ENCODE peak calls at places on chromosomes 16 and 17, in eight cellular contexts. N is esophagus squamous epithelium, C is kidney, D is fibroblast of lung, J is lower lobe of right lung, W is endothelial cell, I is AG04450, A is GM10248. P is an unnamed sample.

GRCh38 chr16:70693231-70693671 is 7.4 kb upstream of the MTSS2 start:
- DNase-seq in W (no peak), D (no peak), I (no peak), C (no peak), N (no peak), A (no peak), J (no peak), P (no peak)

GRCh38 chr16:75322706-75323105 is 71.3 kb upstream of the BCAR1 start:
- DNase-seq in N (no peak), D (peak; percentile 51), W (no peak), I (no peak), J (no peak), C (no peak), A (no peak), P (no peak)

GRCh38 chr16:57134982-57135381 is 42.6 kb downstream of the CPNE2 start:
- DNase-seq in I (no peak), N (no peak), J (no peak), D (no peak), C (peak; percentile 43), A (no peak), W (no peak), P (no peak)

GRCh38 chr16:56643080-56643778 is 4.8 kb downstream of the MT1A start:
- DNase-seq in D (peak; percentile 51), I (no peak), J (peak; percentile 87), W (no peak), C (peak; percentile 93), N (no peak), A (no peak), P (no peak)

GRCh38 chr16:31251435-31251834 is 8.3 kb upstream of the ITGAM start:
- DNase-seq in J (no peak), I (no peak), N (no peak), C (no peak), D (no peak), A (no peak), W (no peak), P (no peak)

GRCh38 chr16:30903596-30903995 is 7.2 kb downstream of the CTF1 start:
- DNase-seq in A (no peak), W (peak; percentile 54), N (no peak), I (no peak), D (no peak), C (no peak), J (peak; percentile 51), P (no peak)

GRCh38 chr17:3221850-3222249 is 14.4 kb downstream of the OR1A1 start:
- DNase-seq in I (no peak), C (no peak), D (no peak), W (no peak), N (no peak), J (no peak), A (no peak), P (no peak)

GRCh38 chr16:86668136-86668535 is 89.8 kb downstream of the FOXL1 start:
- DNase-seq in W (peak; percentile 49), D (peak; percentile 87), I (no peak), J (no peak), C (no peak), N (no peak), A (no peak), P (no peak)

GRCh38 chr17:27415090-27415795 is 41.0 kb upstream of the KSR1 start:
- DNase-seq in N (no peak), A (no peak), D (no peak), I (no peak), W (no peak), C (no peak), J (no peak), P (no peak)

GRCh38 chr17:83174859-83175550 is 95.6 kb downstream of the METRNL start:
- DNase-seq in C (no peak), J (no peak), D (no peak), I (no peak), W (no peak), A (no peak), N (no peak), P (no peak)

GRCh38 chr17:59793249-59793648 is 85.8 kb downstream of the VMP1 start:
- DNase-seq in C (no peak), N (no peak), J (no peak), W (no peak), A (no peak), I (no peak), D (no peak), P (no peak)

GRCh38 chr17:59796785-59797205 is 89.3 kb downstream of the VMP1 start:
- DNase-seq in C (no peak), A (no peak), J (no peak), N (no peak), D (no peak), W (no peak), I (no peak), P (no peak)

GRCh38 chr17:59791603-59792457 is 84.4 kb downstream of the VMP1 start:
- DNase-seq in D (peak; percentile 95), J (no peak), N (no peak), A (no peak), W (no peak), I (no peak), C (no peak), P (no peak)

GRCh38 chr17:59798111-59798510 is 90.7 kb downstream of the VMP1 start:
- DNase-seq in D (no peak), C (no peak), J (no peak), W (no peak), A (no peak), N (no peak), I (no peak), P (no peak)

DNA sequence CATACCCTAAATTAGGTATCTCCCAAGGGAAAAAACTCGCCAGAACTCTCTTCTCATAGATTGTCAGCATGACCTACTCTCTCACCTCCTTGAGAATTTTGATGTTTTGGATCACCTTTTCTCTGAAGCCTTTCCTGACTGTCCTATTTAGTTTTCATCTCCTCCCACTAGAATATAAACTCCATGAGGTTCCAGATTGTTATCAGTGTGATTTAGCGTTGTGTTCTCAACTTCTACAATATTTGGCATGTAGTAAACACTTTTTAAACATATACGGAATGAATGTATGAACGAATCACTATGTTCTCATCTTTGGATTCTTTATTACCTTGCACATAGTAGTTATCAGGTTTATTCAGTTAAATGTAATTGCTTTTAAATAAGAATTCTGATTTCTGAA is 88.7 kb downstream of the VMP1 start:
- DNase-seq in J (no peak), I (no peak), W (no peak), A (no peak), D (no peak), N (no peak), C (no peak), P (no peak)
- TF ChIP-seq CTCF in J (no peak), I (no peak), W (no peak), A (no peak), D (no peak), N (no peak), C (no peak), P (no peak)

GRCh38 chr17:18995220-18995619 is 9.3 kb downstream of the FAM83G start:
- DNase-seq in J (no peak), W (no peak), D (no peak), C (no peak), N (no peak), I (no peak), A (no peak), P (no peak)

GRCh38 chr17:18997650-18998196 is 6.8 kb downstream of the FAM83G start:
- DNase-seq in N (no peak), C (no peak), J (no peak), W (no peak), I (no peak), A (no peak), D (no peak), P (no peak)

GRCh38 chr17:18994626-18995025 is 9.9 kb downstream of the FAM83G start:
- DNase-seq in W (no peak), A (no peak), D (no peak), I (no peak), N (no peak), C (no peak), J (no peak), P (no peak)

GRCh38 chr17:18993876-18994275 is 10.7 kb downstream of the FAM83G start:
- DNase-seq in N (no peak), W (no peak), J (no peak), A (no peak), I (peak; percentile 34), D (peak; percentile 9), C (no peak), P (no peak)

GRCh38 chr17:18996458-18996857 is 8.1 kb downstream of the FAM83G start:
- DNase-seq in A (no peak), W (no peak), J (no peak), C (no peak), D (no peak), N (no peak), I (no peak), P (no peak)
- TF ChIP-seq CTCF in A (no peak), W (no peak), J (no peak), C (no peak), D (no peak), N (no peak), I (no peak), P (no peak)

GRCh38 chr17:8857919-8858318 is 9.6 kb downstream of the PIK3R6 start:
- DNase-seq in J (no peak), I (no peak), N (no peak), C (no peak), W (no peak), A (peak; percentile 54), D (peak; percentile 72), P (no peak)
- TF ChIP-seq CTCF in J (no peak), I (no peak), N (no peak), C (no peak), W (no peak), A (no peak), D (no peak), P (peak; percentile 3)

GRCh38 chr17:77455111-77455877 is 314.5 kb downstream of the SEC14L1 start:
- DNase-seq in C (no peak), W (no peak), I (no peak), N (no peak), D (peak; percentile 99), A (no peak), J (no peak), P (no peak)
- TF ChIP-seq CTCF in C (no peak), W (no peak), I (no peak), N (no peak), D (no peak), A (no peak), J (no peak), P (no peak)

GRCh38 chr16:66382171-66382965 is 15.9 kb downstream of the CDH5 start:
- DNase-seq in N (no peak), C (peak; percentile 66), W (peak; percentile 49), I (peak; percentile 13), J (no peak), A (no peak), D (peak; percentile 96), P (peak; percentile 83)
- TF ChIP-seq CTCF in N (no peak), C (no peak), W (peak; percentile 18), I (no peak), J (no peak), A (no peak), D (no peak), P (peak; percentile 28)

GRCh38 chr17:51585514-51586104 is 325.3 kb downstream of the UTP18 start:
- DNase-seq in C (no peak), N (no peak), W (peak; percentile 42), A (no peak), I (no peak), J (no peak), D (no peak), P (no peak)
- TF ChIP-seq CTCF in C (peak; percentile 39), N (peak; percentile 16), W (peak; percentile 25), A (no peak), I (no peak), J (peak; percentile 30), D (no peak), P (peak; percentile 74)

GRCh38 chr17:30599424-30600061 is 122.3 kb downstream of the GOSR1 start:
- DNase-seq in W (no peak), C (no peak), I (no peak), A (no peak), N (no peak), D (no peak), J (no peak), P (no peak)
- TF ChIP-seq CTCF in W (no peak), C (no peak), I (no peak), A (no peak), N (no peak), D (no peak), J (no peak), P (no peak)